ENCODE peak calls at places on chromosomes 2 and 18, in four cellular contexts. D, Q, L and I are unnamed samples.

GRCh38 chr2:221374234-221374633 is 197.9 kb downstream of the EPHA4 start:
- DNase-seq in D (no peak), Q (no peak), L (no peak), I (no peak)

GRCh38 chr18:64240301-64240700 is 91.4 kb upstream of the LINC00305 start:
- DNase-seq in D (no peak), Q (no peak), L (no peak), I (no peak)

GRCh38 chr18:79848579-79849327 is 51.0 kb downstream of the KCNG2 start:
- DNase-seq in D (no peak), Q (no peak), L (no peak), I (peak)

GRCh38 chr2:3927031-3927430 is 223.7 kb downstream of the DCDC2C start:
- DNase-seq in D (no peak), Q (no peak), L (no peak), I (no peak)

GRCh38 chr2:176419591-176420071 is 150.4 kb downstream of the MTX2 start:
- DNase-seq in D (no peak), Q (no peak), L (no peak), I (no peak)

GRCh38 chr2:170815746-170816498 is 765 bp upstream of the GAD1 start:
- DNase-seq in D (no peak), Q (peak), L (peak), I (peak)

GRCh38 chr2:214856116-214856515 is 46.6 kb upstream of the BARD1 start:
- DNase-seq in D (no peak), Q (no peak), L (no peak), I (no peak)

GRCh38 chr2:18490901-18491300 is 69.6 kb downstream of the RDH14 start:
- DNase-seq in D (no peak), Q (no peak), L (no peak), I (no peak)

GRCh38 chr18:58927659-58928058 is 63.0 kb downstream of the ZNF532 start:
- DNase-seq in D (no peak), Q (no peak), L (no peak), I (no peak)

GRCh38 chr2:158914731-158915130 is 53.7 kb upstream of the TANC1 start:
- DNase-seq in D (no peak), Q (no peak), L (no peak), I (no peak)

GRCh38 chr2:12262681-12263436 is 453.9 kb upstream of the TRIB2 start:
- DNase-seq in D (no peak), Q (no peak), L (peak), I (no peak)

GRCh38 chr18:27609221-27609620 is 424.1 kb upstream of the CHST9 start:
- DNase-seq in D (no peak), Q (no peak), L (no peak), I (no peak)

GRCh38 chr2:239267411-239267941 is 133.3 kb downstream of the HDAC4 start:
- DNase-seq in D (peak), Q (peak), L (no peak), I (peak)

GRCh38 chr18:31156831-31157763 is 5.6 kb downstream of the DSC1 start:
- DNase-seq in D (no peak), Q (no peak), L (no peak), I (no peak)

GRCh38 chr18:22391571-22392359 is 25.9 kb downstream of the CTAGE1 start:
- DNase-seq in D (no peak), Q (peak), L (peak), I (no peak)

GRCh38 chr2:152483276-152483996 is 148.5 kb downstream of the FMNL2 start:
- DNase-seq in D (no peak), Q (no peak), L (no peak), I (no peak)

GRCh38 chr2:177763532-177764265 is 308.9 kb downstream of the PDE11A start:
- DNase-seq in D (peak), Q (peak), L (peak), I (peak)

GRCh38 chr2:79640001-79640400 is 127.2 kb downstream of the CTNNA2 start:
- DNase-seq in D (no peak), Q (no peak), L (no peak), I (no peak)

GRCh38 chr2:172725741-172726140 is 9.9 kb upstream of the RAPGEF4 start:
- DNase-seq in D (no peak), Q (no peak), L (no peak), I (no peak)

GRCh38 chr2:11292464-11293255 is 51.8 kb downstream of the ROCK2 start:
- DNase-seq in D (no peak), Q (no peak), L (no peak), I (no peak)

DNA sequence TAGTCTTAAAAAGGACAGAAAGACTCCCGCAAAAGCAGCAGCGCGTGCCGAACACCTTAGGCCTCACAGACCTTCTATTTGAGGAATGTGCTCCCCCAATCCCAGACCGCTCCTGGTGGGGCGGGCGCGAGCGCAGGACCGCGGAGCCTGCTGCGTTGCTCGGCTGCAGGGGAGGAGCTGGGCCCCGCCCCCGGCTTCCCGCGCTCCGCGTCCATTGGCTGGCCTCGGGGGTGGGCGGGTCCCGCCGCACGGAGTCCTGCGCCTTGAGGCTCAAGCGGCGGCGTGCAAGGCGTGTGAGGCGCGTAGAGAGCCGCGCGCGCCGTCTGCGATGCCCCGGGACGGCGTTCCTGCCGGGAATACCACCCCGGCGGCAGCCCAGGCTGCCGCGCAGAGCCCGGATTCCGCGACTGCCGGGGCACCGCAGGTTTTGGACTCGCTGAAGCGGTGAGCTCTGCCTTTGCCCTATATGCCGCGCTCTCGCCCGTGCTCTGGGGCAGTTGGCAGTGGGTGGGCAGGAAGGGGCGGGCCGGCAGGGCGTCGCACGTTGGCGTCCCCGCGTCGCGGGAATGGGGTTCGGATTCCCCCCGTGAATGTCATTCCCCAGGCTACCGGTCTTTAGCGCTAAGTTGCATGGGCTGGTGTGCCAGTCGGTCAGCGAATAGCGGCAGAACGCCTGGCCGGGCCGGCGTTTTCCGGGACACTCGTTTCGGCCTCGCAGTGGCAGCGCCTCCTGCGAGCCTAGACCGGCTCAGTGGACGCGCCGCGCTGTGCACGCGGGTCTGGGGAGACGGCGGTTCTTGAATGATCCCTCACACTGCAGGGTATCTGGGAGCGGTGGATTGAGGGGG is 49.6 kb upstream of the PAIP2B start:
- DNase-seq in D (peak), Q (peak), L (peak), I (peak)
- TF ChIP-seq POLR2A in D (peak), Q (no peak), L (peak), I (no peak)

GRCh38 chr18:13374468-13375301 is 156.1 kb downstream of the LDLRAD4 start:
- DNase-seq in D (no peak), Q (no peak), L (no peak), I (no peak)

GRCh38 chr18:13376841-13377351 is 158.3 kb downstream of the LDLRAD4 start:
- DNase-seq in D (no peak), Q (peak), L (no peak), I (no peak)

GRCh38 chr18:13376298-13376840 is 157.8 kb downstream of the LDLRAD4 start:
- DNase-seq in D (no peak), Q (no peak), L (no peak), I (peak)

GRCh38 chr18:13374096-13374467 is 155.5 kb downstream of the LDLRAD4 start:
- DNase-seq in D (no peak), Q (no peak), L (no peak), I (no peak)

DNA sequence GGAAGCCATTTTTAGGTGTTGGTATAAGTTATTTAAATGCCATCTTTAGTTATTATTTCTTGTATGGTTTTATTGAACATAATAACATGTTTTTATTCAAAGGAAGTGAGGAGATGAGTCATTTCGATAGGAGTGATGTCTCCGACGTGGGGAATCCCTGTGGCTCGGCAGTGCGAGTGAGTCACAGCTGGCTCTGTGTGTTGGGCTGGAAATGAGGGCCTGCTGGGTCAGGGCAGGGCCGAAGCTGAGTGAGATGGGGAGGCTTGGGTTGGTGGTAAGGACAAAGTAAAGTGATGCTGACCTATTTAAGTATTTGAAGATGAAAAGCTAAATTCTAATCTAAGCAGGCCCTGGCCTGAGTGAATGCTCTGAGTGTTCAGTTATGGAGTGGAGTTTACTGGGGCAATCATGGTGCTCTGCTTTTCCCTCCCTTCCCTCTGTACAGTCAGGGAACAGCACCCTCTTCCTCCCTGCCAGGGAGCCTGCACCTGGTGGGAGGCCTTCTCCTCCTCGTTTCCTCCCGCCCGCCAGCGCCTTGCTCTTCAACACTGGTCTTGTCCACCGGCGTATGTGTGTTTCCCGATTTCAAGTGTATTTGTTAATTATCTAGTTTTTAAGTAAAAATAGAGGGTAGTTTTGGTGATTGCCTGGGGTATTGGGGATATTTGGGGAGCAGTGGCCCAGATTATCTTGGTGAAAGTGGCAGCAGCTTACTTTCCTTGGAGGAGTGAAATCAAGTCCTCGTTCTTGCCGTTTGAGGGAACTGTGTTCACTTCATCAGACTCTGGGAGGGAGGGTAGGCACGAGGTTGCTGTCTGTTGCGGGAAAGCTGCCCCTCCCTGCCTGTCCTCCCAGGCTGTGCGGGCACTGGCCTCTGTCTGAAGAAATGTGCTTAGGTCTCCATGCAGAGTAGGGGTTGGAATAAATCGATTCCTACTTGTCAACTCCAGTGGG is 157.0 kb downstream of the LDLRAD4 start:
- DNase-seq in D (no peak), Q (peak), L (peak), I (peak)
- H3K4me3 ChIP-seq in D (no peak), Q (no peak), L (no peak), I (no peak)

GRCh38 chr2:230794472-230794871 is 70.3 kb upstream of the ITM2C start:
- DNase-seq in D (no peak), Q (peak), L (no peak), I (no peak)

GRCh38 chr2:230790981-230791380 is 73.8 kb upstream of the ITM2C start:
- DNase-seq in D (no peak), Q (no peak), L (no peak), I (no peak)

GRCh38 chr2:230795856-230796255 is 68.9 kb upstream of the ITM2C start:
- DNase-seq in D (no peak), Q (no peak), L (peak), I (no peak)

GRCh38 chr2:230796280-230796862 is 68.4 kb upstream of the ITM2C start:
- DNase-seq in D (no peak), Q (no peak), L (no peak), I (no peak)

DNA sequence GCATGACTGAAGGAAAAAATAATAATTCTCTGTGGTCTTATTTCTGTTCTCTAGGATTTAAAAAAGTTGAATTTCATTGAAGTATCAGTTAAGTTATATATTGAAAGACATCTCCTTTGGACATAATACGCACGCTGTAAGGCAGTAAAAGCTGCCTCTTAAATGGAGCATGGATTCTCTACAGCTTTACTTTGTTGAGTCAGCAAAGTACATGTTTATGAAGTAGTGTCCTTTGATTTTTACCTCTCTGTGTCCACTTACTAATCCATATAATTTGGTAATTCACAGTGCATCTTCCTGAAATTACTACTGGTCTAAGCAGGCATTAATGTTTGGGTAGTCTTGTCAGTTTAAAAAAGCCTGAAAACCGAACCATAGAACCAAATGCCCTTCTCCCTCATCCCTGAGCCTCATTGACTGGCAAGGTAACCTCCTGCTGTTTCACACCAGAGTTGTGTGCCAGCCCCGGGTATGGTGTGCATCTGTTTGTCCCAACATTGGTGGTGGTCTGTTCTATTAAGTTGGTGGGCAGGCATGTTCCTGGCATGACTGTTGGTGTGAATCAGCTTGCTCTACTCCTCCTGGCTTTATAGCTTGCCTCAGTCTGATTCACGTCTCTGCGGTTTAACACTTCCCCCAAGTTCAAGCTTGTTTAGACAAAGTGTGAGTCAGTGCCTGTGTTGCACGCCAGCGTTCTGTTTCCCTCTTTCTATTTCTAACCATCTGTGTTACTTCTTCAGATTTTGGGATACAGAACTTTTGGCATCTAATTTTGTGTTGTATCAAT is 71.0 kb upstream of the ITM2C start:
- DNase-seq in D (peak), Q (peak), L (peak), I (peak)
- TF ChIP-seq POLR2A in D (no peak), Q (no peak), L (no peak), I (no peak)

GRCh38 chr2:230218411-230218810 is 1.4 kb downstream of the SP110 start:
- DNase-seq in D (no peak), Q (no peak), L (no peak), I (no peak)
- H3K4me3 ChIP-seq in D (peak), Q (peak), L (peak), I (peak)

DNA sequence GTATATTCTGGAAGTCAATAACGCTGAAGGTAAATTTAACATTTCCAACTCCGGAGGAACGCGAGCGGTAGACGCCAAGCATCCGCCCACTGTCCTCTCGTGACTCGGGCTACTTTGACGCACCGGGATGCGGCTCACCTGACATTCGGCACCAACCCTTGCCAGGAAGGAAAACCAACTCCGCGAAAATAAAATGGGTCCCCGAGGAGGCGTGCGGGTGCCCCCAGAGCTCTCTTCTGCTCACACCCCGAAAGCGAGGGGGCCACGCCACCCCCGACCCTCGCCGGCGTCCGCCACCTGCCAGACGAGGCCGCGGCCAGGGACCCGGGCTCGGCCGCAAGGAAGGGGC is 661 bp downstream of the ITSN2 start:
- DNase-seq in D (no peak), Q (peak), L (peak), I (peak)
- TF ChIP-seq POLR2A in D (peak), Q (peak), L (no peak), I (no peak)